ENCODE peak calls at places on chromosomes 11 and 22, in ten cellular contexts. R, M, K, A, X, V, G, U, P and Y are unnamed samples.

GRCh38 chr11:114618139-114618538 is 22.6 kb upstream of the NXPE4 start:
- DNase-seq in M (no peak), U (no peak), K (no peak), V (no peak), X (no peak), R (no peak), G (no peak), P (no peak), A (no peak), Y (no peak)

GRCh38 chr11:76629853-76630599 is 40.5 kb downstream of the LRRC32 start:
- DNase-seq in U (no peak), A (no peak), X (peak; percentile 52), M (peak; percentile 22), V (no peak), K (peak; percentile 68), G (no peak), P (peak; percentile 70), R (no peak), Y (peak; percentile 62)

GRCh38 chr11:15845261-15845660 is 511.1 kb downstream of the SOX6 start:
- DNase-seq in R (no peak), V (peak; percentile 54), K (no peak), A (no peak), M (no peak), P (no peak), U (no peak), G (peak; percentile 54), X (no peak), Y (no peak)

GRCh38 chr22:36197065-36197440 is 4.6 kb downstream of the APOL4 start:
- DNase-seq in A (no peak), R (no peak), P (peak; percentile 44), X (peak; percentile 95), K (peak; percentile 40), V (peak; percentile 93), G (peak; percentile 10), M (no peak), U (no peak), Y (no peak)

GRCh38 chr11:575996-576756 is at the start of gene PHRF1:
- DNase-seq in M (peak; percentile 96), A (peak; percentile 89), V (peak; percentile 94), R (peak; percentile 94), X (peak; percentile 98), U (peak; percentile 94), P (peak; percentile 44), K (peak; percentile 94), G (peak; percentile 89), Y (peak; percentile 92)

GRCh38 chr22:22397292-22397870 is 111.2 kb downstream of the ZNF280B start:
- DNase-seq in U (no peak), A (peak; percentile 38), R (no peak), V (no peak), K (peak; percentile 61), P (no peak), X (no peak), M (no peak), G (peak; percentile 36), Y (peak; percentile 44)

GRCh38 chr11:120500414-120500936 is 11.1 kb upstream of the GRIK4 start:
- DNase-seq in R (no peak), G (no peak), M (no peak), V (peak; percentile 43), X (no peak), K (peak; percentile 15), U (no peak), A (no peak), P (no peak), Y (no peak)

GRCh38 chr22:36166518-36167220 is 6.1 kb upstream of the APOL3 start:
- DNase-seq in G (no peak), M (no peak), R (peak; percentile 77), K (no peak), A (no peak), P (no peak), U (no peak), X (no peak), V (no peak), Y (no peak)

GRCh38 chr11:8732276-8732675 is 49.7 kb downstream of the RPL27A start:
- DNase-seq in U (no peak), A (no peak), M (no peak), X (no peak), P (no peak), K (no peak), R (no peak), V (no peak), G (no peak), Y (peak; percentile 51)

GRCh38 chr11:1304376-1304775 is 5.1 kb downstream of the TOLLIP start:
- DNase-seq in V (no peak), U (no peak), A (no peak), M (no peak), G (no peak), K (no peak), R (no peak), P (no peak), X (peak; percentile 80), Y (no peak)

GRCh38 chr11:2205214-2205770 is 33.7 kb upstream of the TH start:
- DNase-seq in P (no peak), X (no peak), K (no peak), V (peak; percentile 11), G (no peak), M (no peak), A (no peak), U (no peak), R (no peak), Y (no peak)